ENCODE peak calls at places on chromosomes 11 and 22, in ten cellular contexts. H is OCI-M1, N is upper lobe of left lung, Q is NCI-H345, F is germinal center, R is AG09319, O is cerebellar cortex, C is MV-4-11, T is dorsolateral prefrontal cortex, M is fibroblast of the conjunctiva. P is an unnamed sample.

GRCh38 chr11:120710354-120711187 is 199.0 kb downstream of the GRIK4 start:
- DNase-seq in H (no peak), N (peak; percentile 69), Q (no peak), F (no peak), R (peak; percentile 58), O (no peak), C (peak; percentile 53), T (peak; percentile 75), M (peak; percentile 62), P (no peak)

GRCh38 chr11:77351281-77351905 is 49.9 kb upstream of the GDPD4 start:
- DNase-seq in H (no peak), N (no peak), Q (no peak), F (no peak), R (no peak), O (no peak), C (no peak), T (no peak), M (no peak), P (no peak)

GRCh38 chr22:35010543-35010942 is 55.4 kb upstream of the ISX start:
- DNase-seq in H (no peak), N (no peak), Q (no peak), F (no peak), R (no peak), O (no peak), C (no peak), T (no peak), M (no peak), P (no peak)

GRCh38 chr11:125724125-125724524 is 22.0 kb upstream of the PATE1 start:
- DNase-seq in H (peak; percentile 58), N (no peak), Q (no peak), F (no peak), R (no peak), O (peak; percentile 3), C (peak; percentile 18), T (no peak), M (no peak), P (no peak)

GRCh38 chr22:30054764-30055069 is 25.5 kb upstream of the HORMAD2 start:
- DNase-seq in H (no peak), N (no peak), Q (no peak), F (no peak), R (no peak), O (no peak), C (no peak), T (no peak), M (no peak), P (no peak)

GRCh38 chr22:24992946-24993345 is 40.4 kb downstream of the KIAA1671 start:
- DNase-seq in H (no peak), N (no peak), Q (no peak), F (no peak), R (no peak), O (no peak), C (no peak), T (no peak), M (no peak), P (no peak)

GRCh38 chr22:40463017-40463631 is 92.7 kb downstream of the SGSM3 start:
- DNase-seq in H (peak; percentile 88), N (peak; percentile 58), Q (no peak), F (peak; percentile 55), R (no peak), O (no peak), C (peak; percentile 87), T (no peak), M (no peak), P (no peak)

GRCh38 chr22:23773247-23774113 is 831 bp downstream of the MMP11 start:
- DNase-seq in H (no peak), N (no peak), Q (peak; percentile 66), F (no peak), R (no peak), O (peak; percentile 42), C (no peak), T (no peak), M (no peak), P (no peak)

GRCh38 chr22:39244496-39245129 is at the start of gene PDGFB:
- DNase-seq in H (peak; percentile 36), N (no peak), Q (peak; percentile 24), F (no peak), R (no peak), O (peak; percentile 71), C (peak; percentile 31), T (no peak), M (no peak), P (peak; percentile 23)

GRCh38 chr11:63020671-63021255 is 5.1 kb upstream of the SLC22A8 start:
- DNase-seq in H (peak; percentile 44), N (no peak), Q (no peak), F (no peak), R (no peak), O (peak; percentile 66), C (no peak), T (no peak), M (no peak), P (no peak)

GRCh38 chr11:17406082-17406817 is 17.8 kb upstream of the KCNJ11 start:
- DNase-seq in H (no peak), N (no peak), Q (no peak), F (no peak), R (no peak), O (no peak), C (no peak), T (no peak), M (no peak), P (no peak)

P was measured in NCI-H510A.